ENCODE peak calls at places on chromosomes 13 and 19, in ten cellular contexts. V, J, L, D, S, W, K, T, A and F are unnamed samples.

GRCh38 chr19:18898081-18898532 is 2.1 kb upstream of the CERS1 start:
- DNase-seq in J (no peak), K (peak), S (no peak), L (no peak), V (no peak), A (no peak), D (peak), T (no peak), W (no peak), F (no peak)

GRCh38 chr19:43624933-43625332 is 5.5 kb upstream of the ZNF428 start:
- DNase-seq in A (peak), V (peak), T (no peak), J (peak), K (no peak), D (no peak), S (peak), W (peak), L (peak), F (no peak)

GRCh38 chr13:21124853-21125252 is 51.5 kb downstream of the SKA3 start:
- DNase-seq in K (peak), A (no peak), J (no peak), D (peak), V (no peak), L (peak), S (peak), W (peak), T (peak), F (peak)

GRCh38 chr13:45728759-45729158 is 26.6 kb downstream of the CBY2 start:
- DNase-seq in K (peak), A (no peak), W (no peak), V (no peak), T (no peak), S (peak), J (no peak), D (no peak), L (no peak), F (no peak)

GRCh38 chr13:72567566-72567965 is 159.9 kb downstream of the MZT1 start:
- DNase-seq in S (no peak), L (no peak), V (no peak), T (no peak), K (no peak), D (no peak), A (no peak), J (no peak), W (no peak), F (no peak)

GRCh38 chr13:109737606-109738005 is 48.8 kb downstream of the IRS2 start:
- DNase-seq in V (no peak), S (no peak), L (no peak), A (no peak), T (no peak), J (no peak), K (no peak), D (peak), W (peak), F (peak)

GRCh38 chr13:108342369-108343289 is 73.1 kb downstream of the TNFSF13B start:
- DNase-seq in A (no peak), K (no peak), S (peak), L (no peak), V (no peak), D (peak), T (peak), W (peak), J (no peak), F (peak)

GRCh38 chr13:48303331-48304131 is at the start of gene RB1:
- DNase-seq in W (peak), K (peak), D (peak), V (peak), J (peak), T (peak), A (peak), L (peak), S (peak), F (peak)

GRCh38 chr13:62360609-62361008 is 945.0 kb upstream of the PCDH20 start:
- DNase-seq in J (no peak), V (no peak), W (no peak), S (no peak), T (no peak), K (no peak), L (no peak), D (no peak), A (no peak), F (no peak)

GRCh38 chr13:103188688-103189326 is 122.6 kb upstream of the SLC10A2 start:
- DNase-seq in W (peak), S (peak), T (no peak), J (no peak), D (peak), K (no peak), L (no peak), V (no peak), A (no peak), F (peak)

GRCh38 chr13:29509999-29510586 is 85.4 kb downstream of the SLC7A1 start:
- DNase-seq in S (no peak), J (no peak), L (no peak), D (peak), A (no peak), T (peak), W (peak), V (no peak), K (no peak), F (no peak)

GRCh38 chr19:17974551-17974950 is 7.6 kb downstream of the KCNN1 start:
- DNase-seq in K (no peak), W (no peak), T (no peak), D (no peak), V (no peak), J (no peak), A (no peak), L (no peak), S (no peak), F (no peak)

GRCh38 chr19:28586501-28586900 is 626.5 kb downstream of the UQCRFS1 start:
- DNase-seq in J (no peak), K (no peak), D (no peak), L (no peak), V (no peak), S (no peak), T (no peak), A (no peak), W (no peak), F (no peak)

GRCh38 chr19:58509731-58510083 is 2.1 kb downstream of the SLC27A5 start:
- DNase-seq in J (no peak), W (no peak), A (no peak), S (no peak), D (no peak), V (no peak), L (no peak), K (no peak), T (no peak), F (no peak)

GRCh38 chr13:39536906-39537305 is 66.1 kb downstream of the LHFPL6 start:
- DNase-seq in J (no peak), D (peak), A (no peak), K (no peak), S (no peak), L (no peak), T (no peak), W (peak), V (no peak), F (no peak)

GRCh38 chr13:29976535-29976934 is 126.1 kb upstream of the UBL3 start:
- DNase-seq in D (no peak), V (no peak), W (no peak), A (no peak), K (no peak), S (no peak), T (no peak), L (no peak), J (no peak), F (no peak)

GRCh38 chr13:82878536-82878935 is 1003.7 kb downstream of the SLITRK1 start:
- DNase-seq in V (no peak), W (no peak), J (no peak), A (no peak), D (peak), L (no peak), T (no peak), S (no peak), K (no peak), F (peak)

GRCh38 chr19:18274303-18274775 is at the start of gene IQCN:
- DNase-seq in W (peak), D (peak), L (no peak), T (peak), J (no peak), V (peak), A (peak), S (no peak), K (no peak), F (no peak)

GRCh38 chr19:44623080-44623479 is 9.7 kb downstream of the IGSF23 start:
- DNase-seq in S (no peak), L (no peak), T (peak), V (peak), K (no peak), D (peak), A (peak), W (peak), J (no peak), F (no peak)

GRCh38 chr19:48806518-48806817 is 4.4 kb downstream of the BCAT2 start:
- DNase-seq in L (no peak), V (peak), J (no peak), A (no peak), W (no peak), K (no peak), T (peak), D (no peak), S (no peak), F (no peak)

GRCh38 chr13:20127563-20128458 is 33.0 kb downstream of the GJA3 start:
- DNase-seq in K (peak), D (peak), S (no peak), V (no peak), J (peak), L (peak), A (peak), T (no peak), W (peak), F (no peak)

GRCh38 chr19:1162404-1163282 is 11.4 kb downstream of the SBNO2 start:
- DNase-seq in V (no peak), W (no peak), K (no peak), J (peak), L (no peak), T (no peak), A (no peak), S (no peak), D (no peak), F (no peak)

GRCh38 chr19:12133069-12133468 is 7.1 kb downstream of the ZNF20 start:
- DNase-seq in W (peak), J (no peak), S (no peak), K (no peak), V (no peak), L (no peak), A (no peak), D (peak), T (no peak), F (no peak)

GRCh38 chr13:53250272-53250875 is 221.8 kb downstream of the OLFM4 start:
- DNase-seq in T (peak), D (peak), W (peak), S (peak), L (no peak), K (peak), V (no peak), A (no peak), J (no peak), F (peak)

GRCh38 chr19:15631817-15632216 is 8.9 kb upstream of the CYP4F3 start:
- DNase-seq in W (peak), J (no peak), D (no peak), K (peak), S (peak), L (no peak), A (no peak), T (no peak), V (no peak), F (no peak)

GRCh38 chr19:15633122-15633521 is 7.6 kb upstream of the CYP4F3 start:
- DNase-seq in D (no peak), J (no peak), K (no peak), S (no peak), V (no peak), A (no peak), T (no peak), W (no peak), L (no peak), F (no peak)

GRCh38 chr19:15634105-15634504 is 6.6 kb upstream of the CYP4F3 start:
- DNase-seq in J (no peak), S (no peak), V (no peak), D (no peak), T (no peak), A (no peak), K (no peak), L (no peak), W (no peak), F (no peak)

GRCh38 chr19:15628236-15629002 is 12.3 kb upstream of the CYP4F3 start:
- DNase-seq in W (no peak), K (no peak), L (no peak), D (no peak), J (no peak), S (no peak), V (no peak), A (no peak), T (no peak), F (no peak)

GRCh38 chr19:15629003-15629880 is 11.5 kb upstream of the CYP4F3 start:
- DNase-seq in D (peak), W (peak), V (peak), J (peak), S (peak), A (peak), L (peak), K (peak), T (peak), F (no peak)
- H3K4me3 ChIP-seq in D (no peak), W (no peak), V (no peak), J (no peak), S (no peak), A (no peak), L (no peak), K (no peak), T (no peak), F (no peak)

GRCh38 chr19:55118401-55118991 is 1.1 kb upstream of the PPP1R12C start:
- DNase-seq in W (no peak), V (peak), L (no peak), K (no peak), S (no peak), A (no peak), J (peak), D (no peak), T (no peak), F (no peak)
- H3K4me3 ChIP-seq in W (peak), V (peak), L (peak), K (peak), S (peak), A (peak), J (peak), D (peak), T (peak), F (peak)

GRCh38 chr19:50820086-50820485 is 3.5 kb downstream of the KLK1 start:
- DNase-seq in A (peak), S (no peak), K (no peak), W (no peak), L (no peak), V (no peak), T (no peak), D (no peak), J (no peak), F (no peak)
- H3K4me3 ChIP-seq in A (peak), S (no peak), K (no peak), W (no peak), L (peak), V (no peak), T (no peak), D (no peak), J (no peak), F (no peak)

DNA sequence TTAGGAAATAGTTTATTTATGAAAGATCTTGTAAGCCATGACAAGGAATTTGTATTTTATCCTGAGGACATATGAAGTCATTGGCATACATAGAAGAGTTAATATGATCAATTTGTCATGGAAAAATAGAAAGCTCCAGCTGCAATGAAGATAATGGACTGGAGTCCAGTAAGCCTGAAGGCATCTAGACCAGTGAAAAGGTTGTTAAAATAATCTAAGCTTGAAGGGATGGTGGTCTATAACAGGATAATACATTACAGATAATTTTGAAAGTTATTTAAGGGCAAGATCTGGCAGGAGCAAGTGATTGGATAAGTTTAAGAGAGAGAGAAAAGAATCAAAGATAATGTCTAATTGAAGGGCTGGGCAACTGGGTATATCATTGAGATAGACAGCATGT is 224.2 kb downstream of the GPC6 start:
- DNase-seq in L (no peak), S (no peak), K (no peak), W (no peak), A (no peak), T (no peak), V (no peak), J (no peak), D (no peak), F (no peak)
- H3K4me3 ChIP-seq in L (no peak), S (no peak), K (peak), W (no peak), A (no peak), T (no peak), V (no peak), J (no peak), D (no peak), F (no peak)